ENCODE peak calls at places on chromosome 16, in four cellular contexts. L is CD8-positive, alpha-beta T cell; H is fibroblast of pulmonary artery; Z is choroid plexus epithelial cell. O is an unnamed sample.

GRCh38 chr16:15949210-15950166 is at the start of gene ABCC1:
- DNase-seq in H (no peak), Z (no peak), L (peak; percentile 72), O (peak; percentile 39)

GRCh38 chr16:69939821-69940585 is 11.1 kb upstream of the CLEC18A start:
- DNase-seq in Z (no peak), H (no peak), L (no peak), O (no peak)

GRCh38 chr16:77211880-77212735 is 12.9 kb downstream of the SYCE1L start:
- DNase-seq in Z (peak; percentile 22), H (peak; percentile 27), L (peak; percentile 82), O (peak; percentile 12)

GRCh38 chr16:53456625-53457024 is 22.4 kb downstream of the RBL2 start:
- DNase-seq in L (peak; percentile 58), H (no peak), Z (no peak), O (no peak)

GRCh38 chr16:19304670-19305240 is 19.2 kb downstream of the CLEC19A start:
- DNase-seq in L (no peak), Z (no peak), H (no peak), O (no peak)

GRCh38 chr16:58027341-58028167 is 2.0 kb downstream of the MMP15 start:
- DNase-seq in H (no peak), L (no peak), Z (peak; percentile 22), O (no peak)

GRCh38 chr16:29022196-29022595 is 37.3 kb downstream of the LAT start:
- DNase-seq in H (no peak), L (no peak), Z (no peak), O (no peak)

GRCh38 chr16:84685210-84685609 is 14.6 kb upstream of the USP10 start:
- DNase-seq in Z (no peak), H (no peak), L (no peak), O (no peak)

GRCh38 chr16:82651921-82652601 is 25.3 kb downstream of the CDH13 start:
- DNase-seq in Z (no peak), L (no peak), H (no peak), O (no peak)

GRCh38 chr16:82439678-82440293 is 187.0 kb upstream of the CDH13 start:
- DNase-seq in Z (peak; percentile 45), H (peak; percentile 14), L (no peak), O (peak; percentile 10)

GRCh38 chr16:29107299-29107698 is 122.4 kb downstream of the LAT start:
- DNase-seq in H (no peak), L (no peak), Z (no peak), O (no peak)

GRCh38 chr16:78740269-78740668 is 640.8 kb downstream of the WWOX start:
- DNase-seq in H (no peak), L (no peak), Z (no peak), O (no peak)

GRCh38 chr16:73265124-73265838 is 217.4 kb upstream of the ZFHX3 start:
- DNase-seq in L (no peak), Z (no peak), H (no peak), O (no peak)

GRCh38 chr16:47180073-47180472 is 36.3 kb upstream of the NETO2 start:
- DNase-seq in H (no peak), Z (no peak), L (no peak), O (no peak)

GRCh38 chr16:72974142-72974769 is 73.7 kb downstream of the ZFHX3 start:
- DNase-seq in L (no peak), Z (no peak), H (peak; percentile 25), O (no peak)

DNA sequence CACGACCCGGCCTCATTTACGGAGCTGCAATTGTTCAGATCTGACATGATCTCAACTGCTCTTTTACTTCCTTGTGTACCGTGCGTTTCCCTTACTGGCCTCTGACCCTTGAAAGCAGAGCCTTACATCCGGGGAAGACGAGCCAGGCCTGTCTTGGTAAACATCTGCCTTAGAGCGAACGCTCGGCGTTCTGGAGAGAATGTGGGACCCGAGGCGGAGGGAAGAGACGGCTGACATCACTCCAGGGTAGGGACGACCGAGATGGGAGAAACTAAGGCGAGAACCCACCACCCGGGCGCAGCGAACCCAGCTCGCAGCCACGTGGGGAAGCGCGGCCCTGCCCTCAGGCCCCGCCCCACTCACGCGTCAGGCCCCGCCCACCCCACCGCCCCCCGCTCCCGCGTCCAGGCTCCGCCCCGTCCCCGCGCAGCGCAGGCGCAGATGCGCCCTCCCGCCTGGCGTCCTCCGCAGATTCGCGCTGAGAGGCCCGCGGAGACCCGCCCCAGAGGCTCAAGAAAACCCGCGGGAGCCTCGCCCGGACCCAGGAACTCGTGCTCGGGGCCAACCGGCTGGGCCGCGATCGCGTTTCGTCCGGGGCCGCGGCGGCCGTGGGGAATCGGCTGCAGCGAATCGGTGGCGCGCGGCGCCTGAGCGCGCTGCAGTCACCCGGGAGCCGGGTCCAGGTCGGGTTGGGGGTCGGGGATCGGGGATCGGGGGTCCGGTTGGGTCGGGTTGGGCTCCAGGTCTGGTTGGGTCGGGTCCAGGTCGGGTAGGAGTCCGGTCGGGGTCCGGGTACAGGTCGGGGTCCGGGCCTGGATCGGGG is at the start of gene TELO2:
- DNase-seq in H (peak; percentile 83), Z (peak; percentile 80), L (peak; percentile 83), O (peak; percentile 83)
- TF ChIP-seq CTCF in H (no peak), Z (no peak), L (no peak), O (no peak)

GRCh38 chr16:24508614-24509013 is 30.8 kb upstream of the RBBP6 start:
- DNase-seq in L (no peak), H (peak; percentile 79), Z (peak; percentile 78), O (peak; percentile 88)

GRCh38 chr16:24511174-24511573 is 28.2 kb upstream of the RBBP6 start:
- DNase-seq in L (no peak), Z (no peak), H (no peak), O (no peak)

GRCh38 chr16:24507959-24508358 is 31.4 kb upstream of the RBBP6 start:
- DNase-seq in L (no peak), H (no peak), Z (no peak), O (no peak)

GRCh38 chr16:24511801-24512200 is 27.6 kb upstream of the RBBP6 start:
- DNase-seq in L (no peak), Z (no peak), H (no peak), O (no peak)

GRCh38 chr16:24509536-24509935 is 29.8 kb upstream of the RBBP6 start:
- DNase-seq in Z (no peak), H (no peak), L (no peak), O (no peak)
- H3K4me3 ChIP-seq in Z (no peak overlapping the region), H (no peak overlapping the region), L (no peak overlapping the region), O (no peak overlapping the region)

DNA sequence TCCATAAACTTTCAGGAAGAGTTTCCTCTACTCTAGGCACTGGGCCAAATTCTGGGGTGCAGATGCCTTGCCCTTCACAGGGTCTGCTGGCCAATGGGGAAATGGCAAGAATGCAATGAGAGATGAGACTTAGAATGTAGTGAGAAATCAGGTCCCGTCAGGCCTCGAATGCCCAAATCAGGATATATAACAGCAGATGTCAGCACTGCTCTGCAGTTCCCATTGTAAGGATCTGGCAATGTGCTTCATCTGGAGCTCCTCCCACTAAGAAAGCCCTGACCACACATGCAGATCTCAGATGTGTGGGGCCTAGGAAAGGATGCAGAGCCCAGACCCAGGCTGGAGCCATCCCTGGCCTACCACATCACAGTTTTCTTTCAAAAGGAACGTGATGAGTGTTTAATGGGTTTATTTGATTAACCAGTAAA is 13.9 kb upstream of the LPCAT2 start:
- DNase-seq in Z (peak; percentile 95), L (no peak), H (peak; percentile 96), O (peak; percentile 92)
- TF ChIP-seq CTCF in Z (peak; percentile 60), L (no peak), H (peak; percentile 50), O (peak; percentile 38)

GRCh38 chr16:3792472-3793012 is 75.2 kb upstream of the TRAP1 start:
- DNase-seq in L (no peak), Z (no peak), H (no peak), O (no peak)
- H3K4me3 ChIP-seq in L (no peak overlapping the region), Z (no peak overlapping the region), H (no peak overlapping the region), O (no peak overlapping the region)

O was measured in cardiac fibroblast.